ENCODE peak calls at places on chromosome 4, in five cellular contexts. Y is ELR, R is T-helper 1 cell, N is GM23248, Q is adrenal gland. F is an unnamed sample.
A peak's percentile ranks its signal among the peaks of the same experiment; 100 is the strongest.

GRCh38 chr4:135098061-135098460 is 896.5 kb upstream of the PABPC4L start:
- DNase-seq in Y (no peak), R (no peak), N (no peak), Q (no peak), F (no peak)

GRCh38 chr4:121876976-121877773 is 6.9 kb upstream of the BBS7 start:
- DNase-seq in Y (peak; percentile 6), R (no peak), N (no peak), Q (no peak), F (no peak)

GRCh38 chr4:39051454-39051853 is 10.6 kb upstream of the KLHL5 start:
- DNase-seq in Y (no peak), R (no peak), N (no peak), Q (no peak), F (no peak)

GRCh38 chr4:122512430-122512829 is 55.9 kb upstream of the IL2 start:
- DNase-seq in Y (no peak), R (no peak), N (no peak), Q (no peak), F (no peak)

GRCh38 chr4:101286663-101287062 is 60.7 kb downstream of the PPP3CA start:
- DNase-seq in Y (no peak), R (no peak), N (no peak), Q (no peak), F (no peak)

GRCh38 chr4:95165926-95166524 is 382.7 kb downstream of the UNC5C start:
- DNase-seq in Y (peak; percentile 60), R (peak; percentile 15), N (peak; percentile 81), Q (peak; percentile 37), F (peak; percentile 40)

GRCh38 chr4:88722828-88723227 is 25.2 kb upstream of the NAP1L5 start:
- DNase-seq in Y (no peak), R (no peak), N (no peak), Q (no peak), F (no peak)

GRCh38 chr4:113468165-113469022 is 293.1 kb downstream of the CAMK2D start:
- DNase-seq in Y (peak; percentile 99), R (no peak), N (peak; percentile 99), Q (peak; percentile 75), F (peak; percentile 92)

GRCh38 chr4:51880016-51880915 is 37.3 kb downstream of the DCUN1D4 start:
- DNase-seq in Y (peak; percentile 18), R (no peak), N (peak; percentile 10), Q (no peak), F (no peak)

GRCh38 chr4:48575964-48576363 is 85.9 kb downstream of the ZAR1 start:
- DNase-seq in Y (peak; percentile 63), R (no peak), N (peak; percentile 46), Q (no peak), F (no peak)

GRCh38 chr4:165129924-165130323 is 17.3 kb upstream of the TMEM192 start:
- DNase-seq in Y (no peak), R (no peak), N (no peak), Q (no peak), F (no peak)

GRCh38 chr4:48899950-48900349 is 6.6 kb downstream of the OCIAD2 start:
- DNase-seq in Y (no peak), R (no peak), N (no peak), Q (no peak), F (peak; percentile 83)

GRCh38 chr4:141301216-141301615 is 80.5 kb downstream of the ZNF330 start:
- DNase-seq in Y (no peak), R (no peak), N (no peak), Q (no peak), F (no peak)

GRCh38 chr4:56731857-56732256 is 50.8 kb upstream of the HOPX start:
- DNase-seq in Y (no peak), R (no peak), N (no peak), Q (no peak), F (no peak)

GRCh38 chr4:83358410-83358809 is 23.8 kb upstream of the HPSE start:
- DNase-seq in Y (peak; percentile 80), R (no peak), N (peak; percentile 85), Q (no peak), F (peak; percentile 81)